ENCODE peak calls at places on chromosome 15, in nine cellular contexts. One of them, this sample, is unnamed. For H3K4me1, the result is how much of the 10 kb centered on the place peaks cover.

GRCh38 chr15:25739687-25740121 is 123.4 kb downstream of the ATP10A start:
- DNase-seq in HCT116: no peak
- DNase-seq in left ventricle myocardium inferior: no peak
- DNase-seq in psoas muscle: no peak
- DNase-seq in suprapubic skin: no peak
- DNase-seq in tibial artery: no peak
- DNase-seq in A549: peak
- DNase-seq in thoracic aorta: no peak
- DNase-seq in stomach: no peak
- DNase-seq in this sample: no peak

GRCh38 chr15:50911641-50912040 is 3.2 kb downstream of the AP4E1 start:
- DNase-seq in HCT116: no peak
- DNase-seq in left ventricle myocardium inferior: no peak
- DNase-seq in psoas muscle: no peak
- DNase-seq in suprapubic skin: no peak
- DNase-seq in tibial artery: no peak
- DNase-seq in A549: no peak
- DNase-seq in thoracic aorta: no peak
- DNase-seq in stomach: no peak
- DNase-seq in this sample: no peak

GRCh38 chr15:78681306-78682012 is 40.4 kb upstream of the CHRNB4 start:
- DNase-seq in HCT116: no peak
- DNase-seq in left ventricle myocardium inferior: no peak
- DNase-seq in psoas muscle: no peak
- DNase-seq in suprapubic skin: no peak
- DNase-seq in tibial artery: no peak
- DNase-seq in A549: no peak
- DNase-seq in thoracic aorta: no peak
- DNase-seq in stomach: no peak
- DNase-seq in this sample: no peak

GRCh38 chr15:80595391-80595790 is 99.7 kb upstream of the ABHD17C start:
- DNase-seq in HCT116: no peak
- DNase-seq in left ventricle myocardium inferior: no peak
- DNase-seq in psoas muscle: no peak
- DNase-seq in suprapubic skin: no peak
- DNase-seq in tibial artery: peak
- DNase-seq in A549: no peak
- DNase-seq in thoracic aorta: no peak
- DNase-seq in stomach: peak
- DNase-seq in this sample: no peak

GRCh38 chr15:78302579-78302978 is 3.2 kb upstream of the SKIC8 start:
- DNase-seq in HCT116: no peak
- DNase-seq in left ventricle myocardium inferior: no peak
- DNase-seq in psoas muscle: no peak
- DNase-seq in suprapubic skin: no peak
- DNase-seq in tibial artery: no peak
- DNase-seq in A549: no peak
- DNase-seq in thoracic aorta: no peak
- DNase-seq in stomach: no peak
- DNase-seq in this sample: peak

GRCh38 chr15:31347067-31347975 is 20.7 kb downstream of the KLF13 start:
- DNase-seq in HCT116: no peak
- DNase-seq in left ventricle myocardium inferior: no peak
- DNase-seq in psoas muscle: no peak
- DNase-seq in suprapubic skin: no peak
- DNase-seq in tibial artery: no peak
- DNase-seq in A549: no peak
- DNase-seq in thoracic aorta: no peak
- DNase-seq in stomach: no peak
- DNase-seq in this sample: no peak

GRCh38 chr15:94844533-94845390 is 613.4 kb downstream of the MCTP2 start:
- DNase-seq in HCT116: no peak
- DNase-seq in left ventricle myocardium inferior: peak
- DNase-seq in psoas muscle: peak
- DNase-seq in suprapubic skin: peak
- DNase-seq in tibial artery: peak
- DNase-seq in A549: peak
- DNase-seq in thoracic aorta: no peak
- DNase-seq in stomach: peak
- DNase-seq in this sample: no peak

GRCh38 chr15:50067254-50067653 is 51.8 kb downstream of the ATP8B4 start:
- DNase-seq in HCT116: no peak
- DNase-seq in left ventricle myocardium inferior: no peak
- DNase-seq in psoas muscle: no peak
- DNase-seq in suprapubic skin: no peak
- DNase-seq in tibial artery: no peak
- DNase-seq in A549: no peak
- DNase-seq in thoracic aorta: no peak
- DNase-seq in stomach: no peak
- DNase-seq in this sample: no peak

GRCh38 chr15:34582461-34583357 is 742 bp downstream of the GOLGA8B start:
- DNase-seq in HCT116: peak
- DNase-seq in left ventricle myocardium inferior: no peak
- DNase-seq in psoas muscle: peak
- DNase-seq in suprapubic skin: no peak
- DNase-seq in tibial artery: no peak
- DNase-seq in A549: peak
- DNase-seq in thoracic aorta: no peak
- DNase-seq in stomach: peak
- DNase-seq in this sample: peak

GRCh38 chr15:49832421-49832980 is 211.7 kb downstream of the DTWD1 start:
- DNase-seq in HCT116: no peak
- DNase-seq in left ventricle myocardium inferior: no peak
- DNase-seq in psoas muscle: no peak
- DNase-seq in suprapubic skin: no peak
- DNase-seq in tibial artery: no peak
- DNase-seq in A549: peak
- DNase-seq in thoracic aorta: no peak
- DNase-seq in stomach: no peak
- DNase-seq in this sample: no peak

GRCh38 chr15:36595625-36596024 is 16.2 kb downstream of the CDIN1 start:
- DNase-seq in HCT116: no peak
- DNase-seq in left ventricle myocardium inferior: no peak
- DNase-seq in psoas muscle: no peak
- DNase-seq in suprapubic skin: no peak
- DNase-seq in tibial artery: no peak
- DNase-seq in A549: no peak
- DNase-seq in thoracic aorta: no peak
- DNase-seq in stomach: no peak
- DNase-seq in this sample: no peak

GRCh38 chr15:76107169-76107568 is 47.4 kb downstream of the TMEM266 start:
- DNase-seq in HCT116: no peak
- DNase-seq in left ventricle myocardium inferior: no peak
- DNase-seq in psoas muscle: no peak
- DNase-seq in suprapubic skin: no peak
- DNase-seq in tibial artery: no peak
- DNase-seq in A549: peak
- DNase-seq in thoracic aorta: no peak
- DNase-seq in stomach: no peak
- DNase-seq in this sample: no peak

GRCh38 chr15:77863491-77864105 is 213.9 kb downstream of the TBC1D2B start:
- DNase-seq in HCT116: no peak
- DNase-seq in left ventricle myocardium inferior: no peak
- DNase-seq in psoas muscle: no peak
- DNase-seq in suprapubic skin: peak
- DNase-seq in tibial artery: peak
- DNase-seq in A549: no peak
- DNase-seq in thoracic aorta: no peak
- DNase-seq in stomach: no peak
- DNase-seq in this sample: no peak

DNA sequence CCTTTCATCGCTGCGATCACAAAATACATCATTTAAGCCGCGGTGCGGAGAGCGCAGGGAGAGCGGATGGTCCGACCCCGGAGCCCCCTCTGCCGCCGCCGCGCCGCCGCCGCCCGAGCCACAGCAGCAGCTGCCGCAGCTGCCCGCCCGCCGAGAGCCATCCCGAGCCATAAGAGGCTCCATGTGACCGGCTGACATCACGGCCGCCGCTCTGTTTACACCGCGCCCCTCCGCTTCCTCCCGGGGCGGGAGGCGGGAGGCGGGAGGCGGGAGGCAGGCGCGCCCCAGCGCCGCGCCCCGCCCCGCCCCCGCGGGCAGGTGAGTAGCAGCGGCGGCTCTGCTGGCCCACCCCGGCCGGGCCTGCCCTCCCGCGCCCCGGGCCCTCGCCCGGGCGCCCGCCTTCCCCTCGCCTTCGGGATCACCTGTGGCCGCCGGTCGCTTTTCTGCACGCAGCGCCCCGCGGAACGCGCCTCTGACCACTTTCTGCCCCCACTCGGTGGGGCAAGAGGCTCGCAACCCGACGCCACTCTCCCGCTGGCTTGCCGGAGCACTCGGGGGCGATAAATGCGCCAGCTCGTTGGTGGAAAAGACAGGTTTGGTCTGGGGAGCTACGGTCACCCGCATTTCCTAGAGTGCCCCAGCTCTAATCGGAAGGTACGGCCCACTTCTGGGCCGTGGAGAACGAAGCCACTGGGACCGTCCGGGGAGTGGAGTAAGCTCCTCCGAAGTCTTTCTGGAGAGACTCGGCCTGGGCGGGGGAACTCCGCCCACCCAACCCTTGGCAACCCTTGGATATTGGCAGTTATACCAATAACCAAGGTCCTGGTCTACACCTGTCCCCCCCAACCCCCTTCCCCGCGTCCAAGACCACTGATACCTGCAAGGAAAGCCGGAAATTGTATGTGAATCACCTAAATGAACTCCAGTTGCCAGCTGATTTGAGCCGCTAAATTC is 113.7 kb upstream of the ICE2 start:
- DNase-seq in HCT116: no peak
- DNase-seq in left ventricle myocardium inferior: peak
- DNase-seq in psoas muscle: peak
- DNase-seq in suprapubic skin: peak
- DNase-seq in tibial artery: peak
- DNase-seq in A549: peak
- DNase-seq in thoracic aorta: peak
- DNase-seq in stomach: peak
- DNase-seq in this sample: peak
- TF ChIP-seq CTCF in HCT116: no peak
- TF ChIP-seq CTCF in left ventricle myocardium inferior: peak
- TF ChIP-seq CTCF in psoas muscle: peak
- TF ChIP-seq CTCF in suprapubic skin: no peak
- TF ChIP-seq CTCF in tibial artery: peak
- TF ChIP-seq CTCF in A549: no peak
- TF ChIP-seq CTCF in thoracic aorta: no peak
- TF ChIP-seq CTCF in stomach: no peak
- TF ChIP-seq CTCF in this sample: peak

DNA sequence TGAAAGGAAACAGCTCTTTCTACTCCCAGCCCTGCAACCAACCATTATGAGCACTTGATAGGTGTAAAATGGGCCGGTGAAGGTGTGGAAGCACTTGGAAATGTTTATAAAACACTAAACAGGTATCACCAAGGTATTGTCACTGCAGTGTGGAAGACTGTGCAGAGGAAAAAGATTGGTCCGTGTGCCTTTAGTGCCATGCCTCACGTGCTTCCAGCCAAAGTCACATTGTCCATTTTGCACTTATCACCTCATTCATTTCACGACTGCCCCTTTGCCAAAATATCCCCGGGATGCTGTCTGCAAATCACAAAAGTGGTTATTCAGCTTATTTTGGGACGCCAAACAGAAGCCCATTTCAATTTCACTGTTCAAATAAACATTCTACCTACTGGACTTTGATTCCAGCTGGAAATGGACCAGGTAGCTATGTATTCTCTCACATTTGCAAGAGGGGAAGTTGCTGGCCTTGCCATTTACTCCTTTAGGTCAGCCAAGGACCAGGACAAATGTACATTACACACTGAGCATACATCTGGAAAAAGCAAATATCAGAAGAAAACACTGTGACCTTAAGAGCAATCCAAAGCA is 58.4 kb downstream of the ARRDC4 start:
- DNase-seq in HCT116: no peak
- DNase-seq in left ventricle myocardium inferior: no peak
- DNase-seq in psoas muscle: no peak
- DNase-seq in suprapubic skin: no peak
- DNase-seq in tibial artery: no peak
- DNase-seq in A549: no peak
- DNase-seq in thoracic aorta: no peak
- DNase-seq in stomach: no peak
- DNase-seq in this sample: no peak
- H3K27ac ChIP-seq in HCT116: no peak
- H3K27ac ChIP-seq in left ventricle myocardium inferior: no peak
- H3K27ac ChIP-seq in psoas muscle: no peak
- H3K27ac ChIP-seq in suprapubic skin: no peak
- H3K27ac ChIP-seq in tibial artery: no peak
- H3K27ac ChIP-seq in A549: no peak
- H3K27ac ChIP-seq in thoracic aorta: no peak
- H3K27ac ChIP-seq in stomach: no peak
- H3K27ac ChIP-seq in this sample: no peak

GRCh38 chr15:71052356-71052755 is 62.9 kb upstream of the THSD4 start:
- DNase-seq in HCT116: no peak
- DNase-seq in left ventricle myocardium inferior: no peak
- DNase-seq in psoas muscle: no peak
- DNase-seq in suprapubic skin: no peak
- DNase-seq in tibial artery: no peak
- DNase-seq in A549: no peak
- DNase-seq in thoracic aorta: no peak
- DNase-seq in stomach: no peak
- DNase-seq in this sample: peak
- H3K4me1 ChIP-seq in HCT116: under half
- H3K4me1 ChIP-seq in left ventricle myocardium inferior: under half
- H3K4me1 ChIP-seq in psoas muscle: under half
- H3K4me1 ChIP-seq in suprapubic skin: under half
- H3K4me1 ChIP-seq in tibial artery: under half
- H3K4me1 ChIP-seq in A549: under half
- H3K4me1 ChIP-seq in thoracic aorta: under half
- H3K4me1 ChIP-seq in stomach: under half
- H3K4me1 ChIP-seq in this sample: half or more

GRCh38 chr15:56886878-56887781 is 31.3 kb upstream of the TCF12 start:
- DNase-seq in HCT116: peak
- DNase-seq in left ventricle myocardium inferior: peak
- DNase-seq in psoas muscle: peak
- DNase-seq in suprapubic skin: peak
- DNase-seq in tibial artery: peak
- DNase-seq in A549: peak
- DNase-seq in thoracic aorta: peak
- DNase-seq in stomach: peak
- DNase-seq in this sample: peak
- TF ChIP-seq CTCF in HCT116: no peak
- TF ChIP-seq CTCF in left ventricle myocardium inferior: peak
- TF ChIP-seq CTCF in psoas muscle: no peak
- TF ChIP-seq CTCF in suprapubic skin: no peak
- TF ChIP-seq CTCF in tibial artery: no peak
- TF ChIP-seq CTCF in A549: peak
- TF ChIP-seq CTCF in thoracic aorta: no peak
- TF ChIP-seq CTCF in stomach: peak
- TF ChIP-seq CTCF in this sample: peak

GRCh38 chr15:85702321-85703230 is 92.1 kb downstream of the KLHL25 start:
- DNase-seq in HCT116: no peak
- DNase-seq in left ventricle myocardium inferior: no peak
- DNase-seq in psoas muscle: no peak
- DNase-seq in suprapubic skin: no peak
- DNase-seq in tibial artery: no peak
- DNase-seq in A549: no peak
- DNase-seq in thoracic aorta: no peak
- DNase-seq in stomach: no peak
- DNase-seq in this sample: no peak
- H3K27ac ChIP-seq in HCT116: no peak
- H3K27ac ChIP-seq in left ventricle myocardium inferior: peak
- H3K27ac ChIP-seq in psoas muscle: peak
- H3K27ac ChIP-seq in suprapubic skin: peak
- H3K27ac ChIP-seq in tibial artery: peak
- H3K27ac ChIP-seq in A549: no peak
- H3K27ac ChIP-seq in thoracic aorta: peak
- H3K27ac ChIP-seq in stomach: peak
- H3K27ac ChIP-seq in this sample: no peak

GRCh38 chr15:67070150-67070549 is 4.7 kb downstream of the SMAD3 start:
- DNase-seq in HCT116: no peak
- DNase-seq in left ventricle myocardium inferior: no peak
- DNase-seq in psoas muscle: no peak
- DNase-seq in suprapubic skin: no peak
- DNase-seq in tibial artery: no peak
- DNase-seq in A549: no peak
- DNase-seq in thoracic aorta: no peak
- DNase-seq in stomach: no peak
- DNase-seq in this sample: peak
- H3K4me1 ChIP-seq in HCT116: half or more
- H3K4me1 ChIP-seq in left ventricle myocardium inferior: half or more
- H3K4me1 ChIP-seq in psoas muscle: half or more
- H3K4me1 ChIP-seq in suprapubic skin: half or more
- H3K4me1 ChIP-seq in tibial artery: under half
- H3K4me1 ChIP-seq in A549: half or more
- H3K4me1 ChIP-seq in thoracic aorta: half or more
- H3K4me1 ChIP-seq in stomach: half or more
- H3K4me1 ChIP-seq in this sample: under half